ENCODE peak calls at places on chromosomes 2 and 18, in six cellular contexts. S is posterior cingulate gyrus; Z is mesothelial cell of epicardium; L is WTC11; D is left ventricle myocardium inferior; N is activated CD4-positive, alpha-beta T cell treated with anti-CD3 and anti-CD28 coated beads for 24 hours. E is an unnamed sample.

GRCh38 chr2:124501575-124502152 is 476.6 kb downstream of the CNTNAP5 start:
- DNase-seq in S (no peak), L (no peak), N (no peak), Z (no peak), D (peak), E (no peak)

GRCh38 chr2:43190305-43191052 is 35.9 kb downstream of the ZFP36L2 start:
- DNase-seq in L (no peak), D (no peak), Z (no peak), S (no peak), N (no peak), E (no peak)

GRCh38 chr2:47631840-47632398 is 151.0 kb upstream of the MSH6 start:
- DNase-seq in D (no peak), N (no peak), Z (no peak), S (peak), L (no peak), E (no peak)

GRCh38 chr2:160632576-160632975 is 139.0 kb upstream of the RBMS1 start:
- DNase-seq in D (no peak), L (no peak), N (no peak), Z (no peak), S (no peak), E (no peak)

GRCh38 chr2:222305510-222306392 is 7.0 kb upstream of the PAX3 start:
- DNase-seq in D (no peak), Z (no peak), N (no peak), L (no peak), S (no peak), E (no peak)

GRCh38 chr2:30688956-30689401 is 118.3 kb downstream of the CAPN13 start:
- DNase-seq in S (no peak), N (no peak), L (no peak), D (peak), Z (peak), E (no peak)

GRCh38 chr18:57843403-57843802 is 40.3 kb upstream of the ATP8B1 start:
- DNase-seq in S (no peak), N (no peak), D (no peak), L (no peak), Z (no peak), E (no peak)

GRCh38 chr2:120992791-120993555 is 257.3 kb downstream of the GLI2 start:
- DNase-seq in D (no peak), Z (peak), L (no peak), N (no peak), S (no peak), E (no peak)

GRCh38 chr2:241271641-241272297 is 43.7 kb downstream of the HDLBP start:
- DNase-seq in D (peak), N (peak), S (peak), Z (peak), L (peak), E (peak)

GRCh38 chr2:133197156-133197555 is 371.1 kb downstream of the NCKAP5 start:
- DNase-seq in S (no peak), N (no peak), Z (no peak), L (no peak), D (no peak), E (no peak)